ENCODE peak calls at places on chromosome 2, in nine cellular contexts. One of them, this sample, is unnamed.

GRCh38 chr2:240784629-240785423 is 35.2 kb downstream of the KIF1A start:
- DNase-seq in effector memory CD4-positive, alpha-beta T cell: no peak
- DNase-seq in psoas muscle: peak; percentile 43
- DNase-seq in lower lobe of right lung: peak; percentile 36
- DNase-seq in K562: no peak
- DNase-seq in mesendoderm: no peak
- DNase-seq in heart right ventricle: peak; percentile 5
- DNase-seq in right atrium auricular region: no peak
- DNase-seq in WERI-Rb-1: no peak
- DNase-seq in this sample: no peak

GRCh38 chr2:96869281-96869823 is 528 bp downstream of the SEMA4C start:
- DNase-seq in effector memory CD4-positive, alpha-beta T cell: no peak
- DNase-seq in psoas muscle: peak; percentile 87
- DNase-seq in lower lobe of right lung: peak; percentile 78
- DNase-seq in K562: peak; percentile 71
- DNase-seq in mesendoderm: peak; percentile 77
- DNase-seq in heart right ventricle: peak; percentile 87
- DNase-seq in right atrium auricular region: peak; percentile 84
- DNase-seq in WERI-Rb-1: peak; percentile 45
- DNase-seq in this sample: no peak

GRCh38 chr2:11873766-11874165 is 127.3 kb downstream of the LPIN1 start:
- DNase-seq in effector memory CD4-positive, alpha-beta T cell: no peak
- DNase-seq in psoas muscle: no peak
- DNase-seq in lower lobe of right lung: no peak
- DNase-seq in K562: no peak
- DNase-seq in mesendoderm: no peak
- DNase-seq in heart right ventricle: no peak
- DNase-seq in right atrium auricular region: no peak
- DNase-seq in WERI-Rb-1: no peak
- DNase-seq in this sample: no peak

GRCh38 chr2:10750610-10751009 is 29.2 kb downstream of the ATP6V1C2 start:
- DNase-seq in effector memory CD4-positive, alpha-beta T cell: no peak
- DNase-seq in psoas muscle: no peak
- DNase-seq in lower lobe of right lung: no peak
- DNase-seq in K562: no peak
- DNase-seq in mesendoderm: no peak
- DNase-seq in heart right ventricle: no peak
- DNase-seq in right atrium auricular region: no peak
- DNase-seq in WERI-Rb-1: no peak
- DNase-seq in this sample: no peak

GRCh38 chr2:30321466-30321865 is 90.1 kb downstream of the LBH start:
- DNase-seq in effector memory CD4-positive, alpha-beta T cell: no peak
- DNase-seq in psoas muscle: no peak
- DNase-seq in lower lobe of right lung: no peak
- DNase-seq in K562: no peak
- DNase-seq in mesendoderm: no peak
- DNase-seq in heart right ventricle: no peak
- DNase-seq in right atrium auricular region: no peak
- DNase-seq in WERI-Rb-1: no peak
- DNase-seq in this sample: no peak

GRCh38 chr2:69026638-69027037 is 13.7 kb downstream of the ANTXR1 start:
- DNase-seq in effector memory CD4-positive, alpha-beta T cell: no peak
- DNase-seq in psoas muscle: no peak
- DNase-seq in lower lobe of right lung: no peak
- DNase-seq in K562: no peak
- DNase-seq in mesendoderm: no peak
- DNase-seq in heart right ventricle: no peak
- DNase-seq in right atrium auricular region: no peak
- DNase-seq in WERI-Rb-1: no peak
- DNase-seq in this sample: no peak

GRCh38 chr2:140586379-140586778 is 1544.4 kb downstream of the LRP1B start:
- DNase-seq in effector memory CD4-positive, alpha-beta T cell: no peak
- DNase-seq in psoas muscle: no peak
- DNase-seq in lower lobe of right lung: no peak
- DNase-seq in K562: no peak
- DNase-seq in mesendoderm: peak; percentile 82
- DNase-seq in heart right ventricle: no peak
- DNase-seq in right atrium auricular region: no peak
- DNase-seq in WERI-Rb-1: peak; percentile 63
- DNase-seq in this sample: peak; percentile 5

GRCh38 chr2:133457862-133458261 is 110.4 kb downstream of the NCKAP5 start:
- DNase-seq in effector memory CD4-positive, alpha-beta T cell: no peak
- DNase-seq in psoas muscle: no peak
- DNase-seq in lower lobe of right lung: no peak
- DNase-seq in K562: no peak
- DNase-seq in mesendoderm: no peak
- DNase-seq in heart right ventricle: no peak
- DNase-seq in right atrium auricular region: no peak
- DNase-seq in WERI-Rb-1: no peak
- DNase-seq in this sample: no peak

GRCh38 chr2:182318466-182319309 is 108.1 kb downstream of the PDE1A start:
- DNase-seq in effector memory CD4-positive, alpha-beta T cell: no peak
- DNase-seq in psoas muscle: no peak
- DNase-seq in lower lobe of right lung: no peak
- DNase-seq in K562: no peak
- DNase-seq in mesendoderm: no peak
- DNase-seq in heart right ventricle: no peak
- DNase-seq in right atrium auricular region: no peak
- DNase-seq in WERI-Rb-1: no peak
- DNase-seq in this sample: no peak

GRCh38 chr2:28729698-28730097 is 21.9 kb upstream of the PPP1CB start:
- DNase-seq in effector memory CD4-positive, alpha-beta T cell: no peak
- DNase-seq in psoas muscle: no peak
- DNase-seq in lower lobe of right lung: no peak
- DNase-seq in K562: no peak
- DNase-seq in mesendoderm: no peak
- DNase-seq in heart right ventricle: no peak
- DNase-seq in right atrium auricular region: no peak
- DNase-seq in WERI-Rb-1: no peak
- DNase-seq in this sample: no peak

GRCh38 chr2:170298861-170299429 is 121.0 kb downstream of the MYO3B start:
- DNase-seq in effector memory CD4-positive, alpha-beta T cell: no peak
- DNase-seq in psoas muscle: no peak
- DNase-seq in lower lobe of right lung: no peak
- DNase-seq in K562: peak; percentile 57
- DNase-seq in mesendoderm: no peak
- DNase-seq in heart right ventricle: no peak
- DNase-seq in right atrium auricular region: no peak
- DNase-seq in WERI-Rb-1: no peak
- DNase-seq in this sample: no peak

GRCh38 chr2:235045973-235046343 is 94.1 kb downstream of the SH3BP4 start:
- DNase-seq in effector memory CD4-positive, alpha-beta T cell: no peak
- DNase-seq in psoas muscle: no peak
- DNase-seq in lower lobe of right lung: no peak
- DNase-seq in K562: no peak
- DNase-seq in mesendoderm: no peak
- DNase-seq in heart right ventricle: no peak
- DNase-seq in right atrium auricular region: no peak
- DNase-seq in WERI-Rb-1: no peak
- DNase-seq in this sample: no peak

GRCh38 chr2:77604953-77605947 is 83.1 kb upstream of the LRRTM4 start:
- DNase-seq in effector memory CD4-positive, alpha-beta T cell: no peak
- DNase-seq in psoas muscle: no peak
- DNase-seq in lower lobe of right lung: no peak
- DNase-seq in K562: no peak
- DNase-seq in mesendoderm: no peak
- DNase-seq in heart right ventricle: no peak
- DNase-seq in right atrium auricular region: no peak
- DNase-seq in WERI-Rb-1: no peak
- DNase-seq in this sample: no peak

GRCh38 chr2:159211447-159212396 is 74.8 kb downstream of the WDSUB1 start:
- DNase-seq in effector memory CD4-positive, alpha-beta T cell: no peak
- DNase-seq in psoas muscle: no peak
- DNase-seq in lower lobe of right lung: no peak
- DNase-seq in K562: no peak
- DNase-seq in mesendoderm: peak; percentile 84
- DNase-seq in heart right ventricle: no peak
- DNase-seq in right atrium auricular region: peak; percentile 36
- DNase-seq in WERI-Rb-1: no peak
- DNase-seq in this sample: no peak

DNA sequence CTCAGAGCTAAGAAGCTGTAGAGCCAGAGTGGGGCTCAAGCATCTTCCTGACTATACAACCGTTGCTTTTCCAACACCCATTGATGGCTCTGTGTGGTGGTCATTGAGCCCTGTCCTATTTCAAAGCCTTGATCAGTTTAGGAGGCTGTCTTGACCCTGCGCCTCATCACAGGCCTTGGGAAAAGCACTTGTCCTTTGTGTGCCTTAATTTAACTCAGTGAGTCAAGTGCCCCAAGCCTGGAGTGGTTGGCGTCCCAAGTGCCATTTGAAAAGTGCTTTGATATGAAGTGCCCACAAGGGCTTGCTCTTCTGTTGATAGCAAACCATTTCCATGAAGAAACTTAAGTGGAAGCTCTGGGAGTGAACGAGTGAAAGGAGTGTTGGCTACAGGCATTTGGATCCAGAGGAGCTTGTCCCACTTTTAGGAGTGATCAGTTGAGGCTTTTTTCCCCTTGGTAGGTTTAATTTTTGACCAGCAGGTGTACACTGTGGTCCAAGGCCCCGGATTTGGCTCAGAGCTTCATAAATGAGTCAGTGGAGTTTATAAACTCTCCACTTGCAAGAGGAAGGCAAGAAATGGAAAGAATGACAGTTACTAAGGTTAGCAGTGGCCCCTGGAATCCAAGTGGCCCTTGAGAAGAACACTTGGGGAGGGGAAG is 50.3 kb downstream of the ACTR2 start:
- DNase-seq in effector memory CD4-positive, alpha-beta T cell: no peak
- DNase-seq in psoas muscle: no peak
- DNase-seq in lower lobe of right lung: peak; percentile 62
- DNase-seq in K562: no peak
- DNase-seq in mesendoderm: no peak
- DNase-seq in heart right ventricle: no peak
- DNase-seq in right atrium auricular region: peak; percentile 55
- DNase-seq in WERI-Rb-1: no peak
- DNase-seq in this sample: no peak
- H3K27ac ChIP-seq in effector memory CD4-positive, alpha-beta T cell: no peak overlapping the region
- H3K27ac ChIP-seq in psoas muscle: no peak overlapping the region
- H3K27ac ChIP-seq in lower lobe of right lung: peak overlapping the region; percentile 73
- H3K27ac ChIP-seq in K562: no peak overlapping the region
- H3K27ac ChIP-seq in mesendoderm: no peak overlapping the region
- H3K27ac ChIP-seq in heart right ventricle: peak overlapping the region; percentile 27
- H3K27ac ChIP-seq in right atrium auricular region: no peak overlapping the region
- H3K27ac ChIP-seq in WERI-Rb-1: no peak overlapping the region
- H3K27ac ChIP-seq in this sample: no peak overlapping the region

DNA sequence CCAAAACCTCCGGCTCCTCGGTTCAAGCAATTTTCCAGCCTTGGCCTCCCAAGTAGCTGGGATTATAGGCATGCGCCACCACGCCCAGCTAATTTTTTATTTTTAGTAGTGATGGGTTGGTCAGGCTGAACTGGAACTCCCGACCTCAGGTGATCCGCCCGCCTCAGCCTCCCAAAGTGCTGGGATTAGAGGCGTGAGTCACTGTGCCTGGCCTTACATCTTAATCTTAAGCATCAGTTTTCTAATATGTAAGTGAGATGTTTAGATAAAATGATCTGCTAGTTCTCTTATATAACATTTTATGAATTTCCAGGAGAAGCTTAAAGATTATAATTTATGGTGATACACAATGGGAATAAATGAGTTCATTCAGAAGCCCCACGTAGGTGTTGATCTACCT is 69.2 kb downstream of the SPTBN1 start:
- DNase-seq in effector memory CD4-positive, alpha-beta T cell: no peak
- DNase-seq in psoas muscle: no peak
- DNase-seq in lower lobe of right lung: no peak
- DNase-seq in K562: no peak
- DNase-seq in mesendoderm: no peak
- DNase-seq in heart right ventricle: no peak
- DNase-seq in right atrium auricular region: no peak
- DNase-seq in WERI-Rb-1: no peak
- DNase-seq in this sample: no peak
- H3K27ac ChIP-seq in effector memory CD4-positive, alpha-beta T cell: no peak overlapping the region
- H3K27ac ChIP-seq in psoas muscle: peak overlapping the region; percentile 69
- H3K27ac ChIP-seq in lower lobe of right lung: peak overlapping the region; percentile 49
- H3K27ac ChIP-seq in K562: no peak overlapping the region
- H3K27ac ChIP-seq in mesendoderm: no peak overlapping the region
- H3K27ac ChIP-seq in heart right ventricle: peak overlapping the region; percentile 67
- H3K27ac ChIP-seq in right atrium auricular region: peak overlapping the region; percentile 74
- H3K27ac ChIP-seq in WERI-Rb-1: no peak overlapping the region
- H3K27ac ChIP-seq in this sample: no peak overlapping the region

DNA sequence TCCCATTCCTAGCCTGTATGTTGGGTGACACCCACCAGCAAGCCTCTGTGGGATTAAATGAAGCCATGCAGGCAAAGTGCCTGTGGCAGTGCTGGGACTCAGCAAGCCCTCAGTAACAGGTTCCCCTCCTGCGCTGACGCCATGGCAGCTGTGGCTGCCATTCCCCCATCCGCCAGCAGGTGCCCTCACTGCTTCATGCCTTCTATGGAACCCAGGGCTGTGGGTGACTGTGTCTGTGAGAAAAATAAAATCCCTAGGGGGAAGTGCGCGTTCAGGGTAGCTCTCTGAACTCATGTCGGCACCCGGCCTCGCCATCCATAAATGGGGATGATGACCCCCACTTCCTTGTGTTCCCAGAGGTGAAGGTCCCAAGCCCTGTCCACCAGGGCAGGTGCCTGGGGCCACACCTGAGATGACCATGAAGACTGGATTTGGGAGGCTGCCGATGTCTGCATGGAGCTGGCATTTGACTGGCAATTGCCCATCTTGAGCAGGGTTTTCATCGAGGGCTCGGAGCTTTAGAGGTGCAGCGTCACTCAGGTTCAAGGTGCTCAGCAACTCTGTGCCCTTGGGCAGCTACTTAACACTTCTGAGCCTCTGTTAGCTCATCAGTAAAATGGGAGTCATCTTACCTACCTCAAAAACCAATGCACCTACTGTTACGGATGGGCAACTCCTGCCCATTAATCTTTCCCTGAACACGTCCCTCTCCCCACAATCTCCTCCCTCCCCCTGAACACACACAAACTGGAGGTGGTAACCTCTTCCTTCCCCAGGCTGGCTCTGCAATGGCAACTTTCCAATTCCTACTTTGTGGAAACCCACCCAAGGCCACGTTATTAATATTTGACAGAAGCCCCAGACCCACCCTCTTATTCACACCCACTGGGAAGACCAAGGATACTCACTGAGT is 2.9 kb upstream of the MAL start:
- DNase-seq in effector memory CD4-positive, alpha-beta T cell: peak; percentile 38
- DNase-seq in psoas muscle: peak; percentile 66
- DNase-seq in lower lobe of right lung: peak; percentile 76
- DNase-seq in K562: peak; percentile 70
- DNase-seq in mesendoderm: peak; percentile 74
- DNase-seq in heart right ventricle: peak; percentile 71
- DNase-seq in right atrium auricular region: no peak
- DNase-seq in WERI-Rb-1: peak; percentile 87
- DNase-seq in this sample: peak; percentile 64
- H3K27ac ChIP-seq in effector memory CD4-positive, alpha-beta T cell: no peak overlapping the region
- H3K27ac ChIP-seq in psoas muscle: no peak overlapping the region
- H3K27ac ChIP-seq in lower lobe of right lung: no peak overlapping the region
- H3K27ac ChIP-seq in K562: no peak overlapping the region
- H3K27ac ChIP-seq in mesendoderm: no peak overlapping the region
- H3K27ac ChIP-seq in heart right ventricle: no peak overlapping the region
- H3K27ac ChIP-seq in right atrium auricular region: no peak overlapping the region
- H3K27ac ChIP-seq in WERI-Rb-1: no peak overlapping the region
- H3K27ac ChIP-seq in this sample: no peak overlapping the region

DNA sequence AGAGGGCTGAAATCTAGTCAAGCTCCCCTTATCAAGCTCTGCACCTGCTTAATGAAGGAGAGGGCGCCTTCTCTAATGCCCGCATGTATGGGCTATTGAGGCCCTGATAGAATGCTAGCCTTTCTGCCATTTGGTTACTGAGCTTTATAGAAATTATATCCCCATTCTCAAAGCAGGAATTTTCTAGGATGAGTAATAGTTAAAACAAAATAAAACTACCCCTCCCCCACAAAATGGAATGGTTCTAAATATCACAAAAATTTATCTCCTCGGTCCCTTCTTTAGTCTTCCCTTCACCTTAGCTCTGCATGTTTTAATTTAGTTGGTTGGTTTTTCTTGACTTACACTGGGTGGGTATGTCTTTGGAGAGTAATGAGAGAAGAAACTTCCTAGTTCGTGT is 37.7 kb downstream of the CD28 start:
- DNase-seq in effector memory CD4-positive, alpha-beta T cell: no peak
- DNase-seq in psoas muscle: no peak
- DNase-seq in lower lobe of right lung: no peak
- DNase-seq in K562: no peak
- DNase-seq in mesendoderm: no peak
- DNase-seq in heart right ventricle: no peak
- DNase-seq in right atrium auricular region: no peak
- DNase-seq in WERI-Rb-1: no peak
- DNase-seq in this sample: no peak
- H3K27ac ChIP-seq in effector memory CD4-positive, alpha-beta T cell: no peak overlapping the region
- H3K27ac ChIP-seq in psoas muscle: peak overlapping the region; percentile 74
- H3K27ac ChIP-seq in lower lobe of right lung: no peak overlapping the region
- H3K27ac ChIP-seq in K562: no peak overlapping the region
- H3K27ac ChIP-seq in mesendoderm: no peak overlapping the region
- H3K27ac ChIP-seq in heart right ventricle: no peak overlapping the region
- H3K27ac ChIP-seq in right atrium auricular region: no peak overlapping the region
- H3K27ac ChIP-seq in WERI-Rb-1: no peak overlapping the region
- H3K27ac ChIP-seq in this sample: no peak overlapping the region